ENCODE peak calls at places on chromosomes 11 and 22, in nine cellular contexts. O is right lobe of liver; A is kidney; M is esophagus squamous epithelium; X is naive thymus-derived CD4-positive, alpha-beta T cell; I is heart right ventricle; U is lung; S is uterus; N is fibroblast of lung. T is an unnamed sample. For H3K36me3, the result is how much of the 10 kb centered on the place peaks cover.

GRCh38 chr11:126229782-126230540 is 18.4 kb downstream of the FAM118B start:
- DNase-seq in O (no peak), A (no peak), M (no peak), X (no peak), I (no peak), U (no peak), S (no peak), N (peak), T (no peak)

GRCh38 chr22:49566693-49567092 is 261.0 kb downstream of the BRD1 start:
- DNase-seq in O (no peak), A (peak), M (no peak), X (no peak), I (no peak), U (no peak), S (no peak), N (no peak), T (no peak)

GRCh38 chr11:64601605-64602465 is 10.8 kb downstream of the SLC22A12 start:
- DNase-seq in O (no peak), A (peak), M (no peak), X (no peak), I (no peak), U (no peak), S (no peak), N (no peak), T (no peak)

GRCh38 chr22:46684706-46685105 is 53.3 kb downstream of the CERK start:
- DNase-seq in O (no peak), A (no peak), M (no peak), X (no peak), I (peak), U (no peak), S (no peak), N (no peak), T (peak)

GRCh38 chr11:11982975-11983374 is 25.5 kb downstream of the DKK3 start:
- DNase-seq in O (no peak), A (no peak), M (no peak), X (no peak), I (no peak), U (no peak), S (no peak), N (peak), T (no peak)

GRCh38 chr11:17673951-17674350 is 45.4 kb upstream of the MYOD1 start:
- DNase-seq in O (no peak), A (no peak), M (no peak), X (no peak), I (no peak), U (no peak), S (no peak), N (no peak), T (no peak)

GRCh38 chr11:86660011-86660595 is 12.3 kb downstream of the ME3 start:
- DNase-seq in O (no peak), A (no peak), M (no peak), X (no peak), I (no peak), U (no peak), S (no peak), N (peak), T (no peak)

GRCh38 chr11:57224537-57224936 is 12.5 kb downstream of the APLNR start:
- DNase-seq in O (no peak), A (no peak), M (no peak), X (no peak), I (no peak), U (no peak), S (no peak), N (no peak), T (no peak)

GRCh38 chr11:116558504-116559252 is 214.1 kb downstream of the BUD13 start:
- DNase-seq in O (no peak), A (peak), M (no peak), X (no peak), I (no peak), U (no peak), S (no peak), N (no peak), T (no peak)

GRCh38 chr22:49021926-49022815 is 805.5 kb downstream of the BRD1 start:
- DNase-seq in O (no peak), A (peak), M (no peak), X (no peak), I (no peak), U (no peak), S (no peak), N (no peak), T (no peak)

GRCh38 chr11:28836285-28837081 is 728.3 kb downstream of the METTL15 start:
- DNase-seq in O (no peak), A (no peak), M (no peak), X (no peak), I (no peak), U (no peak), S (no peak), N (peak), T (no peak)

GRCh38 chr11:85939099-85940015 is 84.2 kb downstream of the CCDC83 start:
- DNase-seq in O (no peak), A (no peak), M (no peak), X (no peak), I (no peak), U (no peak), S (no peak), N (no peak), T (no peak)

GRCh38 chr11:77244277-77245014 is 57.0 kb downstream of the GDPD4 start:
- DNase-seq in O (no peak), A (no peak), M (no peak), X (no peak), I (no peak), U (no peak), S (no peak), N (peak), T (no peak)

GRCh38 chr11:87260811-87261210 is 223.1 kb downstream of the TMEM135 start:
- DNase-seq in O (no peak), A (no peak), M (no peak), X (no peak), I (no peak), U (no peak), S (no peak), N (no peak), T (no peak)

GRCh38 chr11:69918231-69918937 is 99.2 kb upstream of the FGF3 start:
- DNase-seq in O (peak), A (peak), M (no peak), X (no peak), I (no peak), U (no peak), S (peak), N (no peak), T (no peak)

GRCh38 chr11:76770642-76771445 is 12.3 kb upstream of the TSKU start:
- DNase-seq in O (peak), A (no peak), M (no peak), X (no peak), I (no peak), U (no peak), S (peak), N (peak), T (no peak)

GRCh38 chr11:116073854-116074837 is 569.9 kb upstream of the CADM1 start:
- DNase-seq in O (peak), A (no peak), M (no peak), X (no peak), I (peak), U (no peak), S (peak), N (no peak), T (no peak)

GRCh38 chr22:40769761-40770160 is 49.4 kb downstream of the SLC25A17 start:
- DNase-seq in O (no peak), A (no peak), M (no peak), X (no peak), I (no peak), U (no peak), S (no peak), N (no peak), T (no peak)

GRCh38 chr11:20368441-20368840 is 4.9 kb downstream of the HTATIP2 start:
- DNase-seq in O (no peak), A (no peak), M (no peak), X (no peak), I (no peak), U (no peak), S (no peak), N (no peak), T (no peak)

GRCh38 chr22:46549971-46550641 is 12.7 kb upstream of the CELSR1 start:
- DNase-seq in O (no peak), A (peak), M (no peak), X (no peak), I (no peak), U (no peak), S (no peak), N (no peak), T (no peak)

GRCh38 chr11:116145187-116145865 is 627.5 kb downstream of the BUD13 start:
- DNase-seq in O (no peak), A (no peak), M (no peak), X (no peak), I (no peak), U (no peak), S (no peak), N (no peak), T (no peak)

GRCh38 chr11:126231725-126232459 is 20.3 kb downstream of the FAM118B start:
- DNase-seq in O (no peak), A (no peak), M (no peak), X (no peak), I (no peak), U (no peak), S (no peak), N (peak), T (no peak)

GRCh38 chr11:3123761-3124733 is 41.1 kb downstream of the OSBPL5 start:
- DNase-seq in O (peak), A (peak), M (no peak), X (no peak), I (peak), U (peak), S (peak), N (peak), T (no peak)

GRCh38 chr22:44173154-44173553 is 7.6 kb upstream of the PARVG start:
- DNase-seq in O (no peak), A (no peak), M (no peak), X (no peak), I (no peak), U (no peak), S (no peak), N (no peak), T (no peak)

GRCh38 chr11:95451682-95452081 is 220.7 kb upstream of the SESN3 start:
- DNase-seq in O (no peak), A (no peak), M (no peak), X (no peak), I (no peak), U (no peak), S (no peak), N (peak), T (no peak)

GRCh38 chr11:104462346-104462745 is 298.4 kb upstream of the PDGFD start:
- DNase-seq in O (no peak), A (no peak), M (no peak), X (no peak), I (peak), U (no peak), S (no peak), N (peak), T (no peak)

GRCh38 chr11:130189492-130190210 is 30.1 kb downstream of the ST14 start:
- DNase-seq in O (no peak), A (peak), M (no peak), X (no peak), I (no peak), U (no peak), S (no peak), N (no peak), T (no peak)

GRCh38 chr11:76524919-76525318 is 80.1 kb downstream of the EMSY start:
- DNase-seq in O (no peak), A (no peak), M (no peak), X (no peak), I (peak), U (peak), S (peak), N (peak), T (no peak)

GRCh38 chr11:72069200-72069599 is 11.1 kb downstream of the NUMA1 start:
- DNase-seq in O (no peak), A (no peak), M (no peak), X (no peak), I (no peak), U (no peak), S (no peak), N (no peak), T (no peak)

GRCh38 chr11:110565344-110565684 is 135.6 kb downstream of the FDX1 start:
- DNase-seq in O (no peak), A (no peak), M (no peak), X (no peak), I (no peak), U (no peak), S (no peak), N (peak), T (no peak)

GRCh38 chr11:84608788-84609309 is 1018.3 kb downstream of the DLG2 start:
- DNase-seq in O (no peak), A (no peak), M (no peak), X (no peak), I (peak), U (peak), S (no peak), N (no peak), T (no peak)

GRCh38 chr22:49994361-49995058 is 18.1 kb downstream of the IL17REL start:
- DNase-seq in O (no peak), A (no peak), M (no peak), X (no peak), I (no peak), U (no peak), S (no peak), N (no peak), T (no peak)

GRCh38 chr11:35955636-35956035 is 11.8 kb downstream of the LDLRAD3 start:
- DNase-seq in O (no peak), A (no peak), M (no peak), X (no peak), I (no peak), U (no peak), S (no peak), N (no peak), T (no peak)
- H3K4me3 ChIP-seq in O (no peak), A (no peak), M (no peak), X (no peak), I (no peak), U (no peak), S (no peak), N (no peak), T (no peak)

DNA sequence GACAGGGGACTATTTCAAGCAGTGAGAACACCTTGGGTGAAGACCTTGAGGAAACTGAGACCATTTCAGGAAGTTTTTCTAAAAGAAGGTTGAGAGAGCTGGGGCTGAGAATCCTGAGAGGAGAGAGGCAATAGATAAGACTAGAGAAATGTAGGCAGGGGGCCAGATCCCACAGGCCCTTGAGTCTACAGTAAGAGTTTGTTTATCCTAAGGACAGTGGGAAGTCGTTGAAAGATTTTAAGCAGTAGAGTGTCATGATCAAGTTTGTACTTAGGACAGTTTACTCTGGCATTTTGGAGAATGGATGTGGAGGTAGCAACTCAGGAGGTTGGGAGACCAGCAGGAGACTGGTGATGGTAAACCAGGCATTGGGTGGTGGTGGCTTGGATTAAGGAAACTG is 17.1 kb downstream of the HSD17B12 start:
- DNase-seq in O (no peak), A (no peak), M (no peak), X (no peak), I (no peak), U (no peak), S (no peak), N (peak), T (no peak)
- H3K36me3 ChIP-seq in O (under half), A (under half), M (under half), X (under half), I (under half), U (under half), S (under half), N (under half), T (half or more)

GRCh38 chr11:19218801-19219460 is 17.1 kb upstream of the CSRP3 start:
- DNase-seq in O (no peak), A (no peak), M (no peak), X (no peak), I (peak), U (no peak), S (no peak), N (peak), T (no peak)
- H3K4me3 ChIP-seq in O (no peak), A (no peak), M (no peak), X (no peak), I (no peak), U (no peak), S (no peak), N (no peak), T (no peak)

GRCh38 chr11:93686226-93686625 is 24.7 kb downstream of the CEP295 start:
- DNase-seq in O (no peak), A (no peak), M (no peak), X (no peak), I (no peak), U (no peak), S (no peak), N (no peak), T (no peak)

GRCh38 chr11:93685196-93685595 is 23.7 kb downstream of the CEP295 start:
- DNase-seq in O (no peak), A (no peak), M (no peak), X (no peak), I (no peak), U (no peak), S (no peak), N (no peak), T (no peak)

GRCh38 chr11:93694109-93694508 is 32.6 kb downstream of the CEP295 start:
- DNase-seq in O (no peak), A (no peak), M (no peak), X (no peak), I (no peak), U (no peak), S (no peak), N (peak), T (no peak)

GRCh38 chr11:93686812-93687211 is 25.3 kb downstream of the CEP295 start:
- DNase-seq in O (no peak), A (no peak), M (no peak), X (no peak), I (no peak), U (no peak), S (no peak), N (peak), T (no peak)

GRCh38 chr11:93689166-93689734 is 27.8 kb downstream of the CEP295 start:
- DNase-seq in O (no peak), A (no peak), M (no peak), X (no peak), I (no peak), U (no peak), S (no peak), N (no peak), T (no peak)
- H3K36me3 ChIP-seq in O (under half), A (under half), M (under half), X (under half), I (under half), U (under half), S (under half), N (under half), T (half or more)

GRCh38 chr22:37604074-37604473 is 4.6 kb upstream of the GGA1 start:
- DNase-seq in O (no peak), A (no peak), M (no peak), X (no peak), I (no peak), U (no peak), S (no peak), N (no peak), T (no peak)

GRCh38 chr22:37599161-37599560 is 9.5 kb upstream of the GGA1 start:
- DNase-seq in O (no peak), A (no peak), M (no peak), X (no peak), I (peak), U (no peak), S (no peak), N (no peak), T (no peak)

GRCh38 chr22:37601540-37602442 is 6.8 kb upstream of the GGA1 start:
- DNase-seq in O (no peak), A (no peak), M (no peak), X (no peak), I (no peak), U (peak), S (no peak), N (peak), T (peak)

GRCh38 chr22:37604875-37605274 is 3.8 kb upstream of the GGA1 start:
- DNase-seq in O (no peak), A (no peak), M (no peak), X (peak), I (no peak), U (no peak), S (no peak), N (no peak), T (peak)

GRCh38 chr22:37601203-37601539 is 7.5 kb upstream of the GGA1 start:
- DNase-seq in O (no peak), A (no peak), M (no peak), X (no peak), I (no peak), U (no peak), S (no peak), N (no peak), T (no peak)
- H3K4me3 ChIP-seq in O (no peak), A (no peak), M (no peak), X (no peak), I (no peak), U (no peak), S (no peak), N (no peak), T (no peak)

GRCh38 chr11:128911239-128911638 is 20.1 kb downstream of the KCNJ5 start:
- DNase-seq in O (no peak), A (peak), M (no peak), X (no peak), I (no peak), U (no peak), S (no peak), N (no peak), T (no peak)
- H3K36me3 ChIP-seq in O (under half), A (under half), M (under half), X (under half), I (under half), U (under half), S (under half), N (under half), T (under half)

DNA sequence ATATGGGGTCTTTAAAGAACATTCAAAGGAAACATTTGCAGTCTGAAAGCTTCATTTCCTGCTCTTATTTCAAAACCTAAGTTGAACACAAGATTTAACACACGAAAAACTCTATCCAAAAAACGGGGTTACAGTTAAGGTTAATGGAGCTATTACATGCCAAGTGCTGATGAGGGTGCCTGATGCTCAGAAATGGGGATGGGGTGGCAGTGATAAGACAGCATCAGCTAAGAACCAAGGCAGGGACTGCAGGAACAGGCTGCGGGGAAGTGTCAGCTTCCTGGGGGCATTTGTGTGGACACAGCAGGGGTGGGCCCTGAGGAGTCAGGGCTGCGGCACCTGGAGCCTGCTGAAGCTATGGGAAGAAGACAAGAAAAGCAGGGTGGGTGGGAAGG is 12.2 kb downstream of the DGCR2 start:
- DNase-seq in O (no peak), A (no peak), M (no peak), X (no peak), I (no peak), U (no peak), S (no peak), N (no peak), T (no peak)
- H3K4me3 ChIP-seq in O (no peak), A (no peak), M (no peak), X (peak), I (no peak), U (no peak), S (no peak), N (no peak), T (peak)